ENCODE peak calls at places on chromosomes 5 and 9, in seven cellular contexts. M is H1, S is H9, F is mesendoderm, C is trophoblast cell, D is IMR-90, A is mesenchymal stem cell. X is an unnamed sample.

GRCh38 chr9:21871256-21871975 is 69.0 kb downstream of the MTAP start:
- DNase-seq in C (no peak), M (no peak), F (no peak), S (no peak), D (no peak), A (no peak), X (no peak)

GRCh38 chr9:91060520-91061343 is 259.1 kb downstream of the SYK start:
- DNase-seq in C (peak), F (no peak), D (peak), M (no peak), A (peak), S (no peak), X (no peak)

GRCh38 chr9:73132034-73132776 is 19.5 kb upstream of the ANXA1 start:
- DNase-seq in F (peak), C (peak), M (no peak), S (peak), A (peak), D (peak), X (peak)

GRCh38 chr9:90860826-90861225 is 59.2 kb downstream of the SYK start:
- DNase-seq in D (no peak), F (no peak), A (no peak), C (no peak), S (peak), M (no peak), X (no peak)

GRCh38 chr5:74205745-74206570 is 434.6 kb downstream of the ENC1 start:
- DNase-seq in F (no peak), A (no peak), D (no peak), C (no peak), S (no peak), M (no peak), X (no peak)

GRCh38 chr9:21988056-21988990 is 5.9 kb downstream of the CDKN2A start:
- DNase-seq in M (no peak), D (no peak), F (no peak), C (no peak), S (no peak), A (no peak), X (no peak)

GRCh38 chr5:176639208-176639607 is 8.1 kb upstream of the TSPAN17 start:
- DNase-seq in M (no peak), S (no peak), D (no peak), A (no peak), C (no peak), F (no peak), X (no peak)

GRCh38 chr5:17024686-17025180 is 88.6 kb upstream of the MYO10 start:
- DNase-seq in C (peak), F (peak), S (no peak), M (no peak), D (peak), A (peak), X (no peak)

GRCh38 chr9:109452761-109453160 is 45.3 kb downstream of the PTPN3 start:
- DNase-seq in M (no peak), A (peak), F (peak), D (peak), S (no peak), C (peak), X (no peak)

GRCh38 chr9:92962303-92962649 is 15.0 kb downstream of the FGD3 start:
- DNase-seq in F (no peak), A (no peak), C (no peak), M (no peak), D (no peak), S (no peak), X (no peak)

GRCh38 chr5:85375525-85375924 is 990.8 kb upstream of the EDIL3 start:
- DNase-seq in M (no peak), A (no peak), D (no peak), S (no peak), F (no peak), C (no peak), X (no peak)

GRCh38 chr9:91078041-91078441 is 276.4 kb downstream of the SYK start:
- DNase-seq in C (peak), F (no peak), A (peak), M (no peak), D (no peak), S (no peak), X (no peak)

GRCh38 chr9:124343533-124344290 is 71.5 kb downstream of the PSMB7 start:
- DNase-seq in M (no peak), F (no peak), D (no peak), S (no peak), C (no peak), A (no peak), X (no peak)

GRCh38 chr9:134324359-134325095 is 1.7 kb upstream of the RXRA start:
- DNase-seq in C (peak), S (no peak), A (no peak), M (no peak), F (no peak), D (peak), X (no peak)

DNA sequence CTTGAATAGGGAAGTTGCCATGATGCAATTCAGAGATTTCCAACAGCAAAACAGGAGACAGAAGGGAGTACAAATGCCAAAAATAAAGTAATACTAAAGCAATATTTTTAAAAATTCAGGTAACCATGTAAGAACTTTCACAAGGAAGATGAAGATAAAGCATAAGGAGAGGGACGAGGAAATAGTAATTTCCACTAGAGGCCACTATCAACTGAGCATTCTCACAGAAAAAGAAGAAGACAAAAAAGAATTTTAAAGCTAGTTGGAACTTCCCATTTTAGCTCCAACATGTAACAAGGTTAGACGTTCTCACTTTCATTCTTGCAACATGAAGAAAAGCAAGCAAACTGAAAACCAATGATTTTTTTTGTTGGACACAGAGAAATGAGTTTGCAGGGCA is 779.9 kb upstream of the CDH6 start:
- DNase-seq in C (no peak), S (no peak), A (no peak), D (no peak), F (peak), M (no peak), X (no peak)
- H2BK120ac ChIP-seq in C (no peak), S (no peak), A (no peak), D (no peak), F (no peak), M (no peak), X (no peak)

GRCh38 chr9:94157408-94157801 is 73.1 kb downstream of the PTPDC1 start:
- DNase-seq in A (no peak), F (no peak), S (no peak), M (no peak), C (no peak), D (no peak), X (no peak)
- H2BK120ac ChIP-seq in A (no peak), F (no peak), S (no peak), M (no peak), C (no peak), D (peak), X (no peak)

GRCh38 chr9:38622083-38622674 is 1.8 kb upstream of the ANKRD18A start:
- DNase-seq in S (peak), C (peak), F (peak), M (no peak), D (no peak), A (peak), X (peak)

GRCh38 chr9:38620483-38621433 is at the start of gene ANKRD18A:
- DNase-seq in S (peak), C (peak), A (peak), M (peak), D (peak), F (peak), X (peak)

GRCh38 chr9:38621434-38622082 is 1.2 kb upstream of the ANKRD18A start:
- DNase-seq in M (no peak), S (peak), C (peak), D (no peak), A (no peak), F (peak), X (peak)

GRCh38 chr9:38626006-38626405 is 5.6 kb upstream of the ANKRD18A start:
- DNase-seq in F (no peak), M (no peak), A (no peak), S (no peak), D (no peak), C (no peak), X (no peak)

GRCh38 chr9:38622961-38623360 is 2.6 kb upstream of the ANKRD18A start:
- DNase-seq in D (no peak), A (no peak), C (no peak), M (no peak), S (no peak), F (no peak), X (no peak)
- H2BK120ac ChIP-seq in D (no peak), A (no peak), C (no peak), M (no peak), S (no peak), F (no peak), X (no peak)

GRCh38 chr5:133896873-133897272 is 71.6 kb downstream of the C5orf15 start:
- DNase-seq in A (no peak), F (no peak), S (no peak), D (no peak), M (no peak), C (no peak), X (no peak)
- H2BK120ac ChIP-seq in A (no peak), F (no peak), S (no peak), D (no peak), M (no peak), C (no peak), X (no peak)

GRCh38 chr9:81073821-81074220 is 615.5 kb downstream of the TLE1 start:
- DNase-seq in F (no peak), S (no peak), M (no peak), D (no peak), C (no peak), A (no peak), X (no peak)
- H2BK120ac ChIP-seq in F (no peak), S (no peak), M (no peak), D (no peak), C (no peak), A (no peak), X (no peak)

DNA sequence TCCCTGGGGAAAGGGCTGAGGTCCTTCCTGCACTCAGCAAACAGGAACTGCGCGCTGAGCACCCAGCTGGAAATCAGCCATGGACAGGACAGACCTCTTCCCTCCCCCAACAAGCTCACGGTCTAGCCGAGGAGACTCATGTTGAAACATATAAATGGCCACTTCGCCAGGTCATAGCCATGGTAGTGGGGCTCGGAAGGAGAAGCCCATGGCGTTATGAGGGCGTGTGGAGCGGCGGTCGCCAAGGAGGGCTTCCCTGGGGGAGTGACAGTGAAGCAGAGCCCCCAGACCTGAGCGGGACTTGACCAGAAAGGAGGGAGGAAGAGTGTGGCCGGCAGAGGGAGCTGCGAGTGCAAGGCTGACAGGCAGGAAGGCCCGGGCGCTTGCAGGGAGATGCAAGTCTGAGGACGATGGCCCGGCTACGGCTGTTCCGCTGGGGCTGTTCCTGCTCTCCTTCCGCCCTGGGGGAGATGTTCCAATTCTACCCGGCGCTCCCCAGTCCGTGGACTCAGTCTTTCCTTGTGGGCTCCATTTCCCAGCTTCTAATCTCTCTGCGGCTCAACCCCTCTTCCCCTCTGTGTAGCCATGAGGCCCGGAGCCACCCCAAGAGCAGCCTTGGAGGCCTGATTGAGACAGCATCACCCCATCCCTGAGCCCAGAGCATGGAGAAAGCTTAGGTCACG is 43.9 kb upstream of the PRRC2B start:
- DNase-seq in M (peak), F (peak), A (peak), S (peak), D (peak), C (peak), X (peak)
- H2BK120ac ChIP-seq in M (no peak), F (no peak), A (no peak), S (no peak), D (peak), C (no peak), X (peak)